ENCODE peak calls at places on chromosomes 7 and 10, in nine cellular contexts. D, R, O, Z, S, P, T, M and B are unnamed samples. For H3K36me3, the result is how much of the 10 kb centered on the place peaks cover.

GRCh38 chr10:124946945-124947344 is 5.0 kb downstream of the ZRANB1 start:
- DNase-seq in R (no peak), Z (no peak), M (no peak), O (no peak), S (no peak), D (no peak), T (no peak), P (no peak), B (no peak)

GRCh38 chr7:121558288-121558687 is 162.2 kb upstream of the FAM3C start:
- DNase-seq in O (no peak), S (no peak), P (no peak), R (no peak), Z (no peak), M (no peak), D (no peak), T (no peak), B (no peak)

GRCh38 chr10:91653214-91653875 is 20.5 kb upstream of the PPP1R3C start:
- DNase-seq in P (no peak), D (no peak), M (no peak), T (peak), Z (no peak), S (no peak), O (no peak), R (no peak), B (no peak)

GRCh38 chr7:5691536-5692090 is 89.8 kb downstream of the RNF216 start:
- DNase-seq in M (no peak), R (no peak), Z (no peak), P (no peak), S (no peak), T (no peak), D (no peak), O (no peak), B (no peak)

GRCh38 chr7:151732834-151733585 is 143.9 kb downstream of the PRKAG2 start:
- DNase-seq in M (no peak), R (no peak), O (no peak), P (no peak), S (no peak), Z (no peak), D (no peak), T (no peak), B (no peak)

GRCh38 chr7:55569269-55569663 is 3.0 kb downstream of the VOPP1 start:
- DNase-seq in Z (no peak), M (no peak), R (no peak), O (no peak), P (no peak), S (no peak), D (no peak), T (no peak), B (no peak)

GRCh38 chr10:119029613-119030420 is at the start of gene NANOS1:
- DNase-seq in O (no peak), M (no peak), R (no peak), Z (no peak), P (no peak), T (no peak), S (no peak), D (no peak), B (no peak)

GRCh38 chr7:707296-708000 is 19.1 kb upstream of the DNAAF5 start:
- DNase-seq in P (peak), D (no peak), S (no peak), O (no peak), T (no peak), R (no peak), M (no peak), Z (no peak), B (no peak)

GRCh38 chr7:112789824-112790650 is at the start of gene TMEM168:
- DNase-seq in O (peak), R (peak), M (peak), P (peak), D (peak), Z (peak), T (peak), S (peak), B (peak)

GRCh38 chr10:52066383-52066782 is 247.7 kb upstream of the DKK1 start:
- DNase-seq in O (no peak), D (no peak), S (no peak), T (no peak), R (no peak), P (no peak), Z (no peak), M (no peak), B (no peak)

GRCh38 chr7:78777844-78778243 is 675.6 kb downstream of the MAGI2 start:
- DNase-seq in Z (no peak), P (no peak), T (no peak), M (no peak), D (no peak), R (no peak), O (no peak), S (no peak), B (no peak)

GRCh38 chr7:129188372-129188891 is at the start of gene SMO:
- DNase-seq in Z (peak), D (peak), R (peak), M (peak), T (no peak), S (no peak), P (no peak), O (peak), B (no peak)

GRCh38 chr7:36021367-36021766 is 131.7 kb upstream of the EEPD1 start:
- DNase-seq in Z (no peak), S (no peak), T (peak), P (no peak), M (no peak), O (no peak), D (no peak), R (no peak), B (no peak)

GRCh38 chr10:99551158-99551557 is 18.4 kb downstream of the NKX2-3 start:
- DNase-seq in P (no peak), O (no peak), T (no peak), R (no peak), M (peak), Z (peak), S (no peak), D (peak), B (peak)

GRCh38 chr10:45418859-45419672 is 45.0 kb downstream of the ALOX5 start:
- DNase-seq in S (no peak), M (peak), T (no peak), D (peak), R (peak), Z (peak), P (no peak), O (peak), B (peak)

GRCh38 chr10:44045020-44045419 is 339.9 kb downstream of the CXCL12 start:
- DNase-seq in D (no peak), S (no peak), O (peak), P (no peak), M (no peak), R (no peak), T (no peak), Z (no peak), B (no peak)

GRCh38 chr10:29897430-29897829 is 162.0 kb downstream of the JCAD start:
- DNase-seq in R (no peak), O (no peak), M (no peak), T (no peak), D (no peak), Z (no peak), P (no peak), S (no peak), B (no peak)

GRCh38 chr10:15374561-15374960 is 3.5 kb upstream of the FAM171A1 start:
- DNase-seq in D (no peak), P (no peak), S (no peak), R (no peak), T (no peak), Z (no peak), M (no peak), O (no peak), B (no peak)

GRCh38 chr7:655758-656157 is 70.7 kb upstream of the DNAAF5 start:
- DNase-seq in D (no peak), P (no peak), Z (no peak), M (no peak), O (no peak), S (no peak), R (no peak), T (no peak), B (no peak)

DNA sequence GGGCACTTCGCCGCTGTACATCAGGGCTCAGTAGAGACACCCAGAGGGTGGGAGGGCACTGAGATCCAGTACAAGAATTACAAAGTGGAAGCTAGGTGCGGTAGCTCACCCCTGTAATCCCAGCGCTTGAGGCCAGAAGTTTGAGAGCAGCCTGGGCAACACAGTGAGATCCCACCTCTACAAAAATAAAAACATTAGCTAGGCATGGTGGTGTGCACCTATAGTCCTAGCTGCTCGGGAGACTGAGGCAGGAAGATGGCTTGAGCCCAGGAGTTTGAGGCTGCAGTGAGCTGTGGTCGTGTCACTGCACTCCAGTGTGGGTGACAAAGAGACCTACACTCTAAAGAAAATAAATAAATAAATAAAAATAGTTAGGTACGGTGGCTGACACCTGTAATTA is 64.0 kb downstream of the CLEC2L start:
- DNase-seq in D (no peak), Z (no peak), R (peak), M (no peak), T (no peak), S (no peak), P (no peak), O (no peak), B (no peak)
- H3K36me3 ChIP-seq in D (under half), Z (under half), R (half or more), M (under half), T (under half), S (under half), P (under half), O (under half), B (half or more)

GRCh38 chr7:155203059-155203881 is 94.4 kb upstream of the INSIG1 start:
- DNase-seq in D (peak), O (no peak), P (no peak), R (no peak), S (no peak), M (no peak), Z (no peak), T (no peak), B (no peak)

GRCh38 chr7:155205368-155206285 is 92.1 kb upstream of the INSIG1 start:
- DNase-seq in R (peak), M (peak), Z (peak), T (peak), P (peak), O (peak), S (peak), D (peak), B (peak)

GRCh38 chr7:155203882-155204691 is 93.6 kb upstream of the INSIG1 start:
- DNase-seq in S (no peak), R (peak), P (no peak), M (no peak), D (peak), Z (no peak), T (no peak), O (no peak), B (no peak)

GRCh38 chr7:155206286-155207020 is 91.2 kb upstream of the INSIG1 start:
- DNase-seq in M (peak), P (peak), O (peak), R (peak), Z (peak), S (peak), D (peak), T (no peak), B (peak)

DNA sequence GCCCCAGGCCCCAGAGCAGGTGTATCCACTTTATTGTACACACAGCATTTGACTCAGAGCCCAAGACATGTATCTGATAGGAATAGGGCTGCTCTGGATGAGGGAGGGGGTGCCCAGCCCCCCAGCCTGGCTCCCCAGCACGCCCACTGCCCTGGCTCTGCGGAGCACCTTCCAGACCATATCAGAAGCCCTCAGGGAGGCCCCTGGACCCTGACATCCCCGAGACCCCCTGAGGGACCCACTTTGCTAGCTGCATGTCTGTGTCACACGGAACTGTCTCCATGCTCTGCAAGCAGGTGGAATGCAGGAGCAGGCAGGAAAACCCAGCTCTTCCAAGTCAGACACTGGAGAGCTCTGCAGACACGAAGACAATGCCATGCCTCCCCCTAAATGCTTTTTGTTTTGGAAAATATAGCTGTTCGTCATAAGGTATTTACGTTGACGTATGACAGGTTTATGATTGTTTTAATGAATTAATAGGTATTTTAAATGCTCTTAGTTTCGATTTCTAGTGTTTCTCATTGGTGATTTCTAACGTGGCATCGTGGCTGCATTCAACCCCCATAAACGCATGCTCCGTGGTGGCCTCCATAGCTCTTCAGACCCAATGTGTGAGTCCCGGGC is 92.8 kb upstream of the INSIG1 start:
- DNase-seq in P (peak), Z (no peak), T (no peak), R (no peak), O (no peak), D (no peak), M (no peak), S (no peak), B (no peak)
- TF ChIP-seq POLR2A in P (no peak), Z (no peak), T (peak), R (no peak), O (no peak), D (no peak), M (no peak), S (no peak), B (no peak)

GRCh38 chr10:7195118-7195517 is 215.7 kb downstream of the SFMBT2 start:
- DNase-seq in R (no peak), P (no peak), Z (no peak), M (no peak), D (no peak), O (no peak), T (no peak), S (no peak), B (no peak)
- H3K36me3 ChIP-seq in R (half or more), P (under half), Z (under half), M (under half), D (under half), O (under half), T (under half), S (under half), B (under half)

DNA sequence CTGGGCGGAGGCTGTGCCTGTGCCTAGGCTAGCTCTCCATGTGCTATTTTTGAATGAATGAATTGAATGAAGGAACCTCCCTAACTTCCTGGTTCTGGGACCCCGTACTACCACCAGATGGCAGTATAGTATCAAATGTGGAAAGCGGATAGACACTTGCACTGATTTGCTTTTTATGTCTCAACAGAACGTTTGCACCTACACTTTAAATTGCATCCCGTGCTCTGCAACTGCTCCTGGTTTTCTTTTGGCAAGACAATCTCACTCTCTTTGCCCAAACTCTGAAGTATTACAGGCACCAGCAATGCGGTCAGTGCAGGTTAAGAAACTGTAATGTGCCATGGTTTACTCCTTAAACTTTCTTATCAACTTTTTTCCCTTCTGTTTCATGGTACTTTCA is 6.5 kb downstream of the FZD8 start:
- DNase-seq in M (peak), T (peak), Z (peak), R (no peak), O (no peak), D (peak), P (no peak), S (no peak), B (no peak)
- TF ChIP-seq POLR2A in M (no peak), T (no peak), Z (no peak), R (no peak), O (no peak), D (no peak), P (no peak), S (no peak), B (no peak)

GRCh38 chr7:43629857-43630256 is 46.9 kb downstream of the STK17A start:
- DNase-seq in S (no peak), Z (no peak), O (no peak), T (no peak), P (no peak), D (no peak), M (no peak), R (no peak), B (no peak)
- H3K36me3 ChIP-seq in S (under half), Z (under half), O (under half), T (under half), P (under half), D (under half), M (under half), R (half or more), B (under half)

DNA sequence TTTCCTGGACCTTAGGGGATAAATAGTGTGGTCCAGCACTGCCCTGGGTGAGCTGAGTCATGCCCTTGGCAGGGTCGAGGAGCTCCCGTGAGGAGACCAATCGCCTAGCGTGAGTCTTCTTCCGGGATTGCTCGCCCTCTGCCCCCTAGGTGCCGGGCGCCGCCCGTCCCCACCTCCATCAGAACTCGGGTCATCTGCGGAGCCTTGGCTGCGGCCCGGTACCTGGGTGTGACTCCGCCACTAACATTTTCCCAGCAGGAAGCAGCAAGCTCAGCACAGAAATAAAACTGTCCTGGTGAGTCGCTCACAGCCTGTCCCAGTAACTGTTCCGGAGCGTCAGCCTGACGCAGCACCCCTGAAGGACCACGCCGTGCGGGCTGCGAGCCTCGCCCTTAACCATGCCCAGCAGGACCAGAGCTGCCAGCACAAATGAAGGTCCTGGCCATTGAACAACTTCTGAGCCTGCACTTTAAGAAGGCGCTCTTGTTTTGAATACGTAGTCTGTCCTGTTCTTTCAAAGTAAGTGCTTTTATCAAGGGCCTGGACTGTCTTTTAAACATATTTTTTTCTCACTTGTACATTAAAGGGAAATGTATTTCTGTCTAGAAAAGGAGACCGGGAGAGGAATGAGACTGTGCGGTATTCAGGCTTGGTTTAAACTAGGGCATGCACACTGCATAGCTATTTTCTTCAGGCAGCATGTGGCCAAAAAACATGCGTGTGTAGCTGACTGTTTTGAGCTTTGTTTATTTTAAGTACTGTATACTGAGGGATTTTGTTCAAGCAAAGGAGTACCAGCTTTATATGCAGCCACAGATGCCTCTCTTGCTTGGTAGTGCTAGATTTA is 136.7 kb downstream of the HECW1 start:
- DNase-seq in D (no peak), T (peak), S (no peak), Z (peak), R (peak), P (no peak), M (no peak), O (no peak), B (peak)
- TF ChIP-seq POLR2A in D (no peak), T (peak), S (no peak), Z (no peak), R (no peak), P (no peak), M (no peak), O (no peak), B (no peak)

GRCh38 chr10:28564905-28565304 is 32.0 kb downstream of the WAC start:
- DNase-seq in P (no peak), D (no peak), Z (no peak), M (no peak), R (no peak), S (no peak), T (no peak), O (no peak), B (no peak)

GRCh38 chr10:28569506-28570159 is 36.7 kb downstream of the WAC start:
- DNase-seq in P (no peak), O (no peak), Z (no peak), S (no peak), R (no peak), T (no peak), M (no peak), D (no peak), B (no peak)

GRCh38 chr10:28571265-28571664 is 38.3 kb downstream of the WAC start:
- DNase-seq in P (no peak), Z (no peak), S (no peak), T (no peak), D (no peak), R (no peak), O (no peak), M (no peak), B (no peak)

GRCh38 chr10:28570598-28570997 is 37.7 kb downstream of the WAC start:
- DNase-seq in R (no peak), T (no peak), M (no peak), P (no peak), O (no peak), D (no peak), S (no peak), Z (no peak), B (no peak)

GRCh38 chr10:28566458-28566857 is 33.5 kb downstream of the WAC start:
- DNase-seq in S (no peak), P (no peak), D (no peak), R (no peak), M (no peak), O (no peak), T (no peak), Z (no peak), B (no peak)
- H3K36me3 ChIP-seq in S (under half), P (under half), D (under half), R (under half), M (under half), O (under half), T (under half), Z (under half), B (under half)

GRCh38 chr7:29946428-29947186 is 43.0 kb downstream of the SCRN1 start:
- DNase-seq in T (peak), S (no peak), M (peak), P (no peak), R (peak), D (peak), Z (peak), O (peak), B (no peak)
- TF ChIP-seq POLR2A in T (no peak), S (no peak), M (no peak), P (no peak), R (no peak), D (no peak), Z (no peak), O (no peak), B (no peak)